ENCODE peak calls at places on chromosomes 7 and 10, in seven cellular contexts. N, Z, G, E, J, S and O are unnamed samples.

GRCh38 chr7:44216521-44217030 is 15.8 kb downstream of the YKT6 start:
- DNase-seq in N (no peak), Z (no peak), G (no peak), E (no peak), J (no peak), S (no peak), O (no peak)

GRCh38 chr7:11416641-11417040 is 415.4 kb downstream of the THSD7A start:
- DNase-seq in N (no peak), Z (no peak), G (no peak), E (no peak), J (no peak), S (no peak), O (no peak)

GRCh38 chr7:129779602-129780256 is 168.2 kb downstream of the NRF1 start:
- DNase-seq in N (no peak), Z (peak), G (peak), E (no peak), J (no peak), S (no peak), O (peak)

GRCh38 chr10:91335147-91335546 is 75.0 kb upstream of the HECTD2 start:
- DNase-seq in N (no peak), Z (no peak), G (no peak), E (no peak), J (no peak), S (no peak), O (no peak)

GRCh38 chr7:2283074-2283473 is 31.2 kb downstream of the SNX8 start:
- DNase-seq in N (no peak), Z (no peak), G (no peak), E (no peak), J (no peak), S (no peak), O (no peak)

GRCh38 chr7:126589068-126589684 is 663.6 kb downstream of the GRM8 start:
- DNase-seq in N (no peak), Z (no peak), G (no peak), E (no peak), J (no peak), S (no peak), O (no peak)

GRCh38 chr10:132113206-132113605 is 47.5 kb downstream of the JAKMIP3 start:
- DNase-seq in N (no peak), Z (no peak), G (no peak), E (no peak), J (no peak), S (no peak), O (no peak)

GRCh38 chr10:52740913-52741675 is 31.5 kb downstream of the MBL2 start:
- DNase-seq in N (no peak), Z (peak), G (peak), E (no peak), J (peak), S (peak), O (peak)

GRCh38 chr7:128000854-128001265 is 30.4 kb downstream of the LRRC4 start:
- DNase-seq in N (no peak), Z (no peak), G (no peak), E (no peak), J (no peak), S (no peak), O (no peak)

GRCh38 chr7:142865766-142866165 is 10.9 kb downstream of the EPHB6 start:
- DNase-seq in N (no peak), Z (no peak), G (no peak), E (no peak), J (no peak), S (no peak), O (no peak)

GRCh38 chr10:47421057-47421952 is 37.2 kb upstream of the ZNF488 start:
- DNase-seq in N (no peak), Z (peak), G (no peak), E (no peak), J (no peak), S (peak), O (peak)

GRCh38 chr7:151579642-151580041 is 59.9 kb upstream of the RHEB start:
- DNase-seq in N (no peak), Z (no peak), G (no peak), E (no peak), J (no peak), S (peak), O (peak)

GRCh38 chr10:44908071-44908709 is 2.9 kb upstream of the TMEM72 start:
- DNase-seq in N (no peak), Z (peak), G (no peak), E (no peak), J (no peak), S (peak), O (no peak)

GRCh38 chr10:97127507-97127906 is 58.3 kb downstream of the SLIT1 start:
- DNase-seq in N (no peak), Z (no peak), G (no peak), E (no peak), J (no peak), S (no peak), O (no peak)

GRCh38 chr7:135486258-135486657 is 23.6 kb downstream of the CNOT4 start:
- DNase-seq in N (no peak), Z (peak), G (no peak), E (no peak), J (no peak), S (peak), O (peak)

GRCh38 chr7:155763721-155764431 is 48.4 kb downstream of the SHH start:
- DNase-seq in N (no peak), Z (no peak), G (peak), E (no peak), J (peak), S (peak), O (no peak)

GRCh38 chr7:29871787-29872398 is 65.6 kb downstream of the WIPF3 start:
- DNase-seq in N (no peak), Z (peak), G (no peak), E (no peak), J (no peak), S (peak), O (peak)

GRCh38 chr10:81909453-81909852 is 34.5 kb downstream of the NRG3 start:
- DNase-seq in N (no peak), Z (no peak), G (no peak), E (no peak), J (no peak), S (no peak), O (no peak)